ENCODE peak calls at places on chromosome 3, in four cellular contexts. One of them, this sample, is unnamed.

GRCh38 chr3:107432013-107432515 is 54.8 kb downstream of the CCDC54 start:
- DNase-seq in cardiac fibroblast: peak; percentile 39
- DNase-seq in astrocyte of the spinal cord: no peak
- DNase-seq in stomach: no peak
- DNase-seq in this sample: no peak

GRCh38 chr3:193190387-193190786 is 50.6 kb upstream of the PLAAT1 start:
- DNase-seq in astrocyte of the spinal cord: peak; percentile 21
- DNase-seq in cardiac fibroblast: no peak
- DNase-seq in stomach: no peak
- DNase-seq in this sample: no peak

GRCh38 chr3:43620953-43621405 is 832 bp downstream of the ANO10 start:
- DNase-seq in astrocyte of the spinal cord: peak; percentile 42
- DNase-seq in stomach: no peak
- DNase-seq in cardiac fibroblast: peak; percentile 44
- DNase-seq in this sample: no peak

GRCh38 chr3:40299130-40299720 is 10.3 kb upstream of the EIF1B start:
- DNase-seq in cardiac fibroblast: no peak
- DNase-seq in astrocyte of the spinal cord: no peak
- DNase-seq in stomach: no peak
- DNase-seq in this sample: no peak

GRCh38 chr3:66228707-66229106 is 7.9 kb downstream of the SLC25A26 start:
- DNase-seq in astrocyte of the spinal cord: no peak
- DNase-seq in stomach: no peak
- DNase-seq in cardiac fibroblast: peak; percentile 22
- DNase-seq in this sample: peak; percentile 12

GRCh38 chr3:179016979-179017670 is 54.5 kb downstream of the ZMAT3 start:
- DNase-seq in astrocyte of the spinal cord: no peak
- DNase-seq in stomach: no peak
- DNase-seq in cardiac fibroblast: no peak
- DNase-seq in this sample: no peak

GRCh38 chr3:120503727-120504616 is 53.2 kb upstream of the FSTL1 start:
- DNase-seq in stomach: no peak
- DNase-seq in cardiac fibroblast: no peak
- DNase-seq in astrocyte of the spinal cord: no peak
- DNase-seq in this sample: no peak

GRCh38 chr3:31968927-31969418 is 12.1 kb downstream of the OSBPL10 start:
- DNase-seq in cardiac fibroblast: peak; percentile 97
- DNase-seq in stomach: no peak
- DNase-seq in astrocyte of the spinal cord: peak; percentile 94
- DNase-seq in this sample: peak; percentile 100

GRCh38 chr3:23079976-23080375 is 123.2 kb upstream of the UBE2E2 start:
- DNase-seq in cardiac fibroblast: peak; percentile 23
- DNase-seq in stomach: no peak
- DNase-seq in astrocyte of the spinal cord: no peak
- DNase-seq in this sample: no peak

GRCh38 chr3:37136067-37136466 is 38.3 kb downstream of the LRRFIP2 start:
- DNase-seq in stomach: no peak
- DNase-seq in cardiac fibroblast: no peak
- DNase-seq in astrocyte of the spinal cord: no peak
- DNase-seq in this sample: no peak

GRCh38 chr3:30810617-30811016 is 83.8 kb downstream of the GADL1 start:
- DNase-seq in astrocyte of the spinal cord: no peak
- DNase-seq in stomach: no peak
- DNase-seq in cardiac fibroblast: no peak
- DNase-seq in this sample: no peak

GRCh38 chr3:168828536-168828935 is 732.8 kb upstream of the GOLIM4 start:
- DNase-seq in cardiac fibroblast: no peak
- DNase-seq in stomach: no peak
- DNase-seq in astrocyte of the spinal cord: no peak
- DNase-seq in this sample: no peak

GRCh38 chr3:54374214-54374855 is 252.0 kb downstream of the CACNA2D3 start:
- DNase-seq in stomach: peak; percentile 55
- DNase-seq in cardiac fibroblast: peak; percentile 6
- DNase-seq in astrocyte of the spinal cord: no peak
- DNase-seq in this sample: peak; percentile 1

GRCh38 chr3:3196148-3196861 is 16.8 kb upstream of the CRBN start:
- DNase-seq in astrocyte of the spinal cord: no peak
- DNase-seq in cardiac fibroblast: peak; percentile 19
- DNase-seq in stomach: no peak
- DNase-seq in this sample: no peak

GRCh38 chr3:140708815-140709214 is 31.0 kb downstream of the TRIM42 start:
- DNase-seq in cardiac fibroblast: no peak
- DNase-seq in stomach: no peak
- DNase-seq in astrocyte of the spinal cord: no peak
- DNase-seq in this sample: no peak

GRCh38 chr3:7456376-7456775 is 595.5 kb downstream of the GRM7 start:
- DNase-seq in astrocyte of the spinal cord: no peak
- DNase-seq in cardiac fibroblast: peak; percentile 1
- DNase-seq in stomach: no peak
- DNase-seq in this sample: no peak

GRCh38 chr3:46585799-46586693 is 19.9 kb upstream of the LRRC2 start:
- DNase-seq in stomach: no peak
- DNase-seq in astrocyte of the spinal cord: no peak
- DNase-seq in cardiac fibroblast: no peak
- DNase-seq in this sample: peak; percentile 39

GRCh38 chr3:195662-196061 is 901 bp upstream of the CHL1 start:
- DNase-seq in astrocyte of the spinal cord: no peak
- DNase-seq in stomach: no peak
- DNase-seq in cardiac fibroblast: no peak
- DNase-seq in this sample: no peak

GRCh38 chr3:52679811-52680210 is 5.9 kb downstream of the PBRM1 start:
- DNase-seq in stomach: no peak
- DNase-seq in cardiac fibroblast: peak; percentile 34
- DNase-seq in astrocyte of the spinal cord: no peak
- DNase-seq in this sample: no peak

GRCh38 chr3:100766069-100766468 is 56.8 kb downstream of the TFG start:
- DNase-seq in astrocyte of the spinal cord: no peak
- DNase-seq in stomach: no peak
- DNase-seq in cardiac fibroblast: no peak
- DNase-seq in this sample: no peak

GRCh38 chr3:59771760-59772159 is 721.9 kb upstream of the CFAP20DC start:
- DNase-seq in astrocyte of the spinal cord: peak; percentile 88
- DNase-seq in cardiac fibroblast: peak; percentile 80
- DNase-seq in stomach: no peak
- DNase-seq in this sample: peak; percentile 77

GRCh38 chr3:90184861-90185260 is 1077.4 kb downstream of the EPHA3 start:
- DNase-seq in stomach: no peak
- DNase-seq in astrocyte of the spinal cord: no peak
- DNase-seq in cardiac fibroblast: peak; percentile 78
- DNase-seq in this sample: peak; percentile 26

GRCh38 chr3:191470543-191470942 is 9.6 kb downstream of the PYDC2 start:
- DNase-seq in cardiac fibroblast: no peak
- DNase-seq in stomach: no peak
- DNase-seq in astrocyte of the spinal cord: no peak
- DNase-seq in this sample: no peak

GRCh38 chr3:131903988-131904415 is 130.8 kb downstream of the CPNE4 start:
- DNase-seq in astrocyte of the spinal cord: peak; percentile 99
- DNase-seq in cardiac fibroblast: peak; percentile 96
- DNase-seq in stomach: no peak
- DNase-seq in this sample: peak; percentile 84

GRCh38 chr3:142152349-142152748 is 3.0 kb upstream of the TFDP2 start:
- DNase-seq in stomach: no peak
- DNase-seq in astrocyte of the spinal cord: no peak
- DNase-seq in cardiac fibroblast: no peak
- DNase-seq in this sample: no peak

GRCh38 chr3:128316456-128316855 is 150.2 kb downstream of the DNAJB8 start:
- DNase-seq in cardiac fibroblast: no peak
- DNase-seq in stomach: peak; percentile 17
- DNase-seq in astrocyte of the spinal cord: no peak
- DNase-seq in this sample: no peak

GRCh38 chr3:135802171-135802570 is 163.4 kb upstream of the PPP2R3A start:
- DNase-seq in astrocyte of the spinal cord: no peak
- DNase-seq in stomach: no peak
- DNase-seq in cardiac fibroblast: no peak
- DNase-seq in this sample: no peak

GRCh38 chr3:188362405-188362831 is 208.5 kb downstream of the LPP start:
- DNase-seq in cardiac fibroblast: peak; percentile 93
- DNase-seq in astrocyte of the spinal cord: peak; percentile 82
- DNase-seq in stomach: no peak
- DNase-seq in this sample: no peak

GRCh38 chr3:127099982-127100381 is 92.9 kb upstream of the PRR23E start:
- DNase-seq in stomach: no peak
- DNase-seq in cardiac fibroblast: no peak
- DNase-seq in astrocyte of the spinal cord: no peak
- DNase-seq in this sample: no peak

GRCh38 chr3:155682437-155682836 is 62.4 kb downstream of the PLCH1 start:
- DNase-seq in cardiac fibroblast: no peak
- DNase-seq in astrocyte of the spinal cord: no peak
- DNase-seq in stomach: no peak
- DNase-seq in this sample: no peak

GRCh38 chr3:136604961-136605360 is 147.2 kb downstream of the STAG1 start:
- DNase-seq in stomach: no peak
- DNase-seq in astrocyte of the spinal cord: no peak
- DNase-seq in cardiac fibroblast: peak; percentile 55
- DNase-seq in this sample: no peak

GRCh38 chr3:156010829-156011228 is 109.5 kb upstream of the KCNAB1 start:
- DNase-seq in stomach: no peak
- DNase-seq in cardiac fibroblast: peak; percentile 14
- DNase-seq in astrocyte of the spinal cord: no peak
- DNase-seq in this sample: no peak

GRCh38 chr3:166697495-166697894 is 682.6 kb downstream of the ZBBX start:
- DNase-seq in cardiac fibroblast: no peak
- DNase-seq in astrocyte of the spinal cord: no peak
- DNase-seq in stomach: no peak
- DNase-seq in this sample: no peak

GRCh38 chr3:174413057-174413912 is 445.8 kb upstream of the NAALADL2 start:
- DNase-seq in astrocyte of the spinal cord: no peak
- DNase-seq in cardiac fibroblast: no peak
- DNase-seq in stomach: no peak
- DNase-seq in this sample: no peak

DNA sequence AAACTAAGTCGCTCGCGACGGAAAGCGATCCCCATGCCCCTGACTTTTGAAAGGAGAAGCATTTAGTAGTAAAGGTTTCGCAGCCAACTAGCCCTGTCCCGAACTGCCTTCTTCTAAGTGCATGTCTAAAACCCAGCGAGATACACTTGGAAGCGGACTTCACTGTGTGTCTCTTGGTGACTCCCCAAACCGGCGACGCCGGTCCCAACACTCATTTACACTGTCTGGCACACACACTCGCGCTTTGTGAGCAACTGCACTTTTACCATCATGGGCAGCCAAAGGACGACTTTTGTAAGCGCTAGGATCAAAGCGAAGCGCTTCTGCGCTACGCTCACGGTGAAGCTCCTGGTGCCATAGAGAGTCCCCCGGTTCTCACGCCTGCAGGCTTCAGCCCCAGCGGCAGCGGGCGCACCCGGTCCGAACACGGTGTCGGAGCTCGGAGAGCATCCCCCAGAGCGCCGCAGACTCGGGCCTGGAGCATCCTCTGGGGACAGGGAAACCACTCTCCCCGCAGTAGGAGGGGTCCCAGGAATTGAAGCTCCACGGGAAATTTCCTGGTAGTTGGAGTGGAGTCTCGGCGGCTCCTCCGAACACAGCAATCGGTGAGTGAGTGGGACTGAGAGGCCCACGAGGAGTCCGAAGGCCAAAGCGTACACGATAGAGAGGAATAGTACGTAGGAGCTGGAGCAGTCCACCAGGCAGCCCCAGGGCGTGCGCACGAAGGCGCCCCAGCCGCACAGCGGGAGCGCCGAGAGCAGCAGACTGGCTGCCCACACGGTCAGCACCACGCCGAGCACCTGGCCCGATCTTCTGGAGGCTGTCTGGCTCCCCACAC is 1.4 kb downstream of the GPR149 start:
- DNase-seq in astrocyte of the spinal cord: no peak
- DNase-seq in cardiac fibroblast: no peak
- DNase-seq in stomach: no peak
- DNase-seq in this sample: no peak
- H3K4me3 ChIP-seq in astrocyte of the spinal cord: peak overlapping the region; percentile 4
- H3K4me3 ChIP-seq in cardiac fibroblast: no peak overlapping the region
- H3K4me3 ChIP-seq in stomach: peak overlapping the region; percentile 48
- H3K4me3 ChIP-seq in this sample: no peak overlapping the region

DNA sequence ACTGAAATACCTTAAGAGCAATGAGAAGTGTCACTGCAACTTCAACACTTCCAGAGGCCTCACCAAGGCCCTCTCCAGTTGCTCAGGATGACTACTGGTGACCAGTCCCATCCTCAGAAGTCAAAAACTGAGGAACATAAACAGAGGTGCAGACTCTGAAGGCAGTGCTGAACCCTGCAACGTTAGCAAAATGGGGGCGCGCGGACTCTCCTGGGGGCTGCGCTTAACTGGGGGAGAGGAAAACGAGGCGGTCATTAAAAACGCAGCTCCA is 945 bp downstream of the XXYLT1 start:
- DNase-seq in cardiac fibroblast: no peak
- DNase-seq in astrocyte of the spinal cord: no peak
- DNase-seq in stomach: no peak
- DNase-seq in this sample: no peak
- H3K4me3 ChIP-seq in cardiac fibroblast: peak overlapping the region; percentile 73
- H3K4me3 ChIP-seq in astrocyte of the spinal cord: peak overlapping the region; percentile 81
- H3K4me3 ChIP-seq in stomach: peak overlapping the region; percentile 84
- H3K4me3 ChIP-seq in this sample: peak overlapping the region; percentile 71

DNA sequence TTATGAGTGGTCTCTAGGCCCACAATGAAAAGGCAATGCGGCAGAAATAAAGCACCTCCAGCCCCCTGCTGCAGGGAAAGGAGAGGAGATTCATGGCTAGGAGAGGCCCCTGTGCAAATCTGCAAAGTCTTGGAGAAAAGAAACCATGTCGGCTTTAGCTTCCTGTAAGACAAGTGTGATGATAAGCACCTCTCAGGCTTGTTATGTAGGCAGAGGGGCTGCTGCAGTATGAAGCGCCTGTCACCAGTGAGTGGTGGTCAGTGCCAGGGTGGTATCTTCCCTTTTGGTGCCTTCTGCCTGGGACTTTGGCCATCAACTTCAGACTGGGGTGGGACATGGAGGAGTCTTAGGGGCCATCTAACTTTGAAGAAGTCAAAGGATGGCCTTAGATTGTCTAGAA is 59.2 kb upstream of the ARHGEF3 start:
- DNase-seq in stomach: no peak
- DNase-seq in cardiac fibroblast: no peak
- DNase-seq in astrocyte of the spinal cord: no peak
- DNase-seq in this sample: no peak
- H3K4me3 ChIP-seq in stomach: no peak overlapping the region
- H3K4me3 ChIP-seq in cardiac fibroblast: no peak overlapping the region
- H3K4me3 ChIP-seq in astrocyte of the spinal cord: no peak overlapping the region
- H3K4me3 ChIP-seq in this sample: no peak overlapping the region

GRCh38 chr3:12557472-12558105 is 702 bp downstream of the MKRN2 start:
- DNase-seq in stomach: no peak
- DNase-seq in cardiac fibroblast: peak; percentile 69
- DNase-seq in astrocyte of the spinal cord: peak; percentile 43
- DNase-seq in this sample: no peak

GRCh38 chr3:12559520-12559919 is 2.6 kb downstream of the MKRN2 start:
- DNase-seq in stomach: no peak
- DNase-seq in cardiac fibroblast: no peak
- DNase-seq in astrocyte of the spinal cord: no peak
- DNase-seq in this sample: no peak

GRCh38 chr3:12560505-12561188 is 3.8 kb downstream of the MKRN2 start:
- DNase-seq in stomach: no peak
- DNase-seq in astrocyte of the spinal cord: no peak
- DNase-seq in cardiac fibroblast: no peak
- DNase-seq in this sample: no peak

GRCh38 chr3:12556723-12557471 is at the start of gene MKRN2:
- DNase-seq in stomach: peak; percentile 92
- DNase-seq in cardiac fibroblast: peak; percentile 85
- DNase-seq in astrocyte of the spinal cord: peak; percentile 86
- DNase-seq in this sample: no peak

GRCh38 chr3:12558706-12559105 is 1.8 kb downstream of the MKRN2 start:
- DNase-seq in stomach: no peak
- DNase-seq in cardiac fibroblast: no peak
- DNase-seq in astrocyte of the spinal cord: no peak
- DNase-seq in this sample: no peak
- H3K4me3 ChIP-seq in stomach: no peak overlapping the region
- H3K4me3 ChIP-seq in cardiac fibroblast: no peak overlapping the region
- H3K4me3 ChIP-seq in astrocyte of the spinal cord: peak overlapping the region; percentile 80
- H3K4me3 ChIP-seq in this sample: peak overlapping the region; percentile 98

This sample was measured in epithelial cell of proximal tubule.